ENCODE peak calls at places on chromosome 18, in four cellular contexts. C is K562, Z is GM12878, Y is HepG2. W is an unnamed sample.
A peak's percentile ranks its signal among the peaks of the same experiment; 100 is the strongest.

GRCh38 chr18:76450912-76451421 is 44.1 kb downstream of the ZNF516 start:
- DNase-seq in Z (peak; percentile 37), Y (no peak), C (no peak), W (no peak)

GRCh38 chr18:40662898-40663437 is 1292.1 kb upstream of the PIK3C3 start:
- DNase-seq in Z (no peak), Y (no peak), C (no peak), W (no peak)

GRCh38 chr18:41745166-41746049 is 209.6 kb upstream of the PIK3C3 start:
- DNase-seq in Z (no peak), Y (peak; percentile 21), C (peak; percentile 3), W (peak; percentile 39)

GRCh38 chr18:62938006-62938405 is 222.7 kb downstream of the PHLPP1 start:
- DNase-seq in C (no peak), Y (no peak), Z (no peak), W (no peak)

GRCh38 chr18:41751652-41752051 is 203.4 kb upstream of the PIK3C3 start:
- DNase-seq in C (no peak), Y (no peak), Z (no peak), W (no peak)

GRCh38 chr18:70998490-70998889 is 709.6 kb downstream of the SOCS6 start:
- DNase-seq in Z (no peak), C (no peak), Y (no peak), W (peak; percentile 3)

GRCh38 chr18:38923136-38923535 is 1357.5 kb upstream of the CELF4 start:
- DNase-seq in C (no peak), Y (no peak), Z (no peak), W (no peak)

GRCh38 chr18:67151366-67151765 is 365.2 kb downstream of the DSEL start:
- DNase-seq in C (no peak), Z (no peak), Y (no peak), W (no peak)

GRCh38 chr18:66571845-66572244 is 32.0 kb downstream of the CDH19 start:
- DNase-seq in C (no peak), Z (no peak), Y (no peak), W (no peak)

GRCh38 chr18:53458944-53459580 is 765.4 kb downstream of the MBD2 start:
- DNase-seq in Y (no peak), Z (no peak), C (no peak), W (no peak)

GRCh38 chr18:44453505-44453904 is 227.2 kb upstream of the SETBP1 start:
- DNase-seq in Z (no peak), C (no peak), Y (no peak), W (no peak)

GRCh38 chr18:70072678-70073077 is 125.0 kb upstream of the CD226 start:
- DNase-seq in C (peak; percentile 10), Z (no peak), Y (peak; percentile 34), W (no peak)

GRCh38 chr18:46346213-46346612 is 242.0 kb downstream of the HAUS1 start:
- DNase-seq in C (no peak), Z (no peak), Y (no peak), W (no peak)

GRCh38 chr18:10440874-10441273 is 13.6 kb upstream of the APCDD1 start:
- DNase-seq in Y (no peak), C (no peak), Z (no peak), W (no peak)

GRCh38 chr18:37385846-37386435 is 179.7 kb downstream of the CELF4 start:
- DNase-seq in C (peak; percentile 58), Y (peak; percentile 13), Z (no peak), W (peak; percentile 53)

GRCh38 chr18:33184178-33184577 is 256.3 kb downstream of the CCDC178 start:
- DNase-seq in C (no peak), Z (no peak), Y (no peak), W (no peak)

GRCh38 chr18:5106730-5107129 is 90.3 kb downstream of the AKAIN1 start:
- DNase-seq in Y (no peak), C (peak; percentile 3), Z (no peak), W (no peak)

GRCh38 chr18:75815767-75816166 is 388.3 kb upstream of the SMIM21 start:
- DNase-seq in C (no peak), Z (no peak), Y (no peak), W (no peak)

GRCh38 chr18:9855686-9856085 is 30.1 kb upstream of the TXNDC2 start:
- DNase-seq in Y (no peak), C (no peak), Z (no peak), W (no peak)

GRCh38 chr18:63317982-63318881 is 1.3 kb downstream of the BCL2 start:
- DNase-seq in Z (no peak), C (no peak), Y (no peak), W (no peak)

GRCh38 chr18:12890500-12890899 is 6.5 kb upstream of the PTPN2 start:
- DNase-seq in Y (peak; percentile 45), Z (no peak), C (peak; percentile 46), W (no peak)

GRCh38 chr18:51622676-51623075 is 425.2 kb upstream of the MEX3C start:
- DNase-seq in Z (no peak), Y (no peak), C (no peak), W (no peak)

GRCh38 chr18:59057969-59058368 is 81.7 kb upstream of the SEC11C start:
- DNase-seq in C (no peak), Y (no peak), Z (no peak), W (no peak)

GRCh38 chr18:778194-779007 is 33.6 kb downstream of the YES1 start:
- DNase-seq in Z (no peak), C (peak; percentile 40), Y (peak; percentile 22), W (no peak)

GRCh38 chr18:25058520-25058919 is 293.4 kb downstream of the ZNF521 start:
- DNase-seq in Z (no peak), Y (no peak), C (peak; percentile 29), W (no peak)

GRCh38 chr18:67243799-67244587 is 272.5 kb downstream of the DSEL start:
- DNase-seq in Y (no peak), C (no peak), Z (no peak), W (no peak)

GRCh38 chr18:5475252-5475651 is 68.5 kb downstream of the EPB41L3 start:
- DNase-seq in Y (no peak), Z (no peak), C (no peak), W (no peak)

GRCh38 chr18:1050012-1050657 is 145.5 kb downstream of the ADCYAP1 start:
- DNase-seq in Z (no peak), C (peak; percentile 85), Y (no peak), W (no peak)

GRCh38 chr18:58901783-58902182 is 37.1 kb downstream of the ZNF532 start:
- DNase-seq in C (no peak), Y (no peak), Z (no peak), W (no peak)

GRCh38 chr18:13216732-13217465 is 1.7 kb upstream of the LDLRAD4 start:
- DNase-seq in C (no peak), Y (no peak), Z (no peak), W (peak; percentile 39)

GRCh38 chr18:34957119-34957863 is 83.9 kb upstream of the MAPRE2 start:
- DNase-seq in Z (no peak), Y (peak; percentile 91), C (no peak), W (no peak)
- TF ChIP-seq FOXK2 in Z (no peak), Y (no peak), C (no peak), W (no peak)

GRCh38 chr18:78830826-78831225 is 148.8 kb upstream of the SALL3 start:
- DNase-seq in C (no peak), Z (no peak), Y (no peak), W (no peak)
- TF ChIP-seq FOXK2 in C (no peak), Z (no peak), Y (no peak), W (no peak)

DNA sequence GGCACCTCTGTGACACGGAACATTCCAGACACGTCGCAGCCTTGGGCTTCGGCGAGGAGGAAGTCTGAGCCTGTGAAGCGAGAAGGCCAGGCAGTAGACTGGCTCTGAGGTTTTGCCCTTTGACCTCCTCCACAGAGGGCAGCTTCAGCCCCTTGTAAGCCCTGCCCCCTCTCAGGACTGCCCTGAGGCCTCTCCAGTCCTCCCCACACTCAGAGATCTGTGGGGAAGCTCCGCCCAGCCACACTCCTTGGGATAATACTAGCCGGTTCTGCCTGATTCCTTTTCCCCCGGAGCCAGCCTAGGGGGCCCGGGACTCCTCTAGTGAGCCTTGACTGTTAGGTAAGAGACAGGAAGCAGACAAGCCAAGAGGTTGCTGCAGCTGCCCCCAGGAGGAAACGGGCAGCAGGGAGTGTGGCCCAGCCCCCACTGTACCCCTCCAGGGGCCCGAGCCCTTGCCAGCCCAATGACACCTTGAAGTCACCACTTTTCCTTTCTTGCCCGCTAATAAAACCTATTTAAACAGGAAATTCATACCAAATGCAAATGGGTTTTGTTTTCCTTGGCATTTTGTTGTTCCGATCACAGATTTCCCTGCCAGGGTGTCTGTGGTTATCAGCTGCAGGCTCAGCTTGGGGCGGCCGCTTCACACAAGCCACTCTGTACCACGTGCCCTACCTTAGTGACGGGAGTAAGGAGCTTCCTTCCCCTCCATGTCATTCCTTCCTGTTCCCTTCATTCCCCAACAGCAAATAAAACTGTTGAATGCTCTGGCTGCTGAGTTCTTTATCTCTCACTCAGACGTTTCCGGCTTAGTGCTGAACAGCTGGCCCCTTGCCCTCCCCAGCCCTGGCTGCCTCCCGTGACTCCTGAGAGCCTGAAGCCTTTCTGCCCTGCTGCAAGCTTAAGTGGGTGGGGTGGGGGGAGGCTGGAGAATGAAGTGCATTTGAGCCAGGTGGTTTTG is 124.7 kb downstream of the CABLES1 start:
- DNase-seq in Y (peak; percentile 56), Z (no peak), C (peak; percentile 78), W (no peak)
- TF ChIP-seq FOXK2 in Y (no peak), Z (no peak), C (no peak), W (no peak)

GRCh38 chr18:47870605-47871004 is 59.9 kb downstream of the SMAD2 start:
- DNase-seq in Z (no peak), Y (no peak), C (no peak), W (no peak)
- TF ChIP-seq FOXK2 in Z (no peak), Y (no peak), C (no peak), W (no peak)

DNA sequence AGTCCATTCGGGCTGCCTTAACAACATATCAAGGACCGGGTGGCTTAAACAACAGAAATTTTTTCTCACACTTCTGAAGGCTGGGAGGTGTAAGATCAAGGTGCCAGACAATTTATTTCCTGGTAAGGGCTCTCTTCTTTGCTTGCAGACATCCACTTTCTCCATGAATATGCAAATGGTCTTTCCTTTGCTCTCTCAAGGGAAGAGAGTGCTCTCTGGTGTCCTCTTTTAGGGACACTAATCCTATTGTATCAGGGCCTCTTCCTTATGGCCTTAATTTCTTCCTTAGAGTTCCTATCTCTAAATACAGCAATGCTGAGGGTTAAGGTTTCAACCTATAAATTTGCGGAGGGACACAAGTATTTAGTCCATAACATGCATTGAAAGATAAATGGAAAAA is 770.8 kb downstream of the DSC3 start:
- DNase-seq in Z (no peak), C (no peak), Y (no peak), W (no peak)
- TF ChIP-seq FOXK2 in Z (no peak), C (no peak), Y (no peak), W (no peak)

GRCh38 chr18:49886891-49887764 is 73.8 kb upstream of the ACAA2 start:
- DNase-seq in Z (no peak), Y (no peak), C (peak; percentile 23), W (no peak)
- TF ChIP-seq FOXK2 in Z (no peak), Y (no peak), C (no peak), W (no peak)

DNA sequence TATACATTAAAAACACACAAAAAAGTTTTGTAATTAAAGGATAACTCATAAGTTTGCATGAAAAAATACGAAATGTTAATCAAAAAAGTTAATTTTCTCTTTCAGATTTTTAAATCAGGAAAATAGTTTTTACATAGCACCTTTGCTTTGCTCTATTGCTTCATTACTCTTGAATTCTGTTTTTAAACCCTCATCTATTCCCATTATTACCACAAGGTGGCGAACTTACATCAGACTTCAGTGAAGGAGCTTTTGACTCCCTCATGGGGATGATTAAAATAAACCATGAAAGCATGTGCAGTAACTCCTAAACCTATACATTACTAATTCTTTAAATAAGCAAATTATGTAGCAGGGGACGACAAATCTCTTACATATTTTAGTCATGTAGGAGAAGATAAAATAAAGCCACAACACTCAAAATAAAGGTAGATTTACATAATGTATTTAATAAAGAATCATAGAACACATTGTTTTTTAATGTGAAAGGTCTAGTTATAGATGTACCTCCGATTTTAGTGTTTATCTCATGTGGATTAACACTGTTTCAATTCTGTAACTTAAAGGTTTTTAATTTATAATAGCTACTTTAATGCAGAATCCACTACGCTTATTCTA is 105.2 kb downstream of the NETO1 start:
- DNase-seq in Z (peak; percentile 12), Y (peak; percentile 62), C (peak; percentile 45), W (peak; percentile 8)
- TF ChIP-seq FOXK2 in Z (no peak), Y (no peak), C (no peak), W (no peak)

W was measured in HEK293T.